ENCODE peak calls at places on chromosomes 13 and 19, in ten cellular contexts. L, P, N, S, O, A, M, C, E and K are unnamed samples.

GRCh38 chr13:110797230-110797877 is 83.9 kb downstream of the ING1 start:
- DNase-seq in L (peak; percentile 53), P (no peak), N (no peak), S (no peak), O (no peak), A (peak; percentile 63), M (no peak), C (peak; percentile 30), E (peak; percentile 32), K (no peak)

GRCh38 chr13:27997904-27998522 is 9.5 kb upstream of the URAD start:
- DNase-seq in L (peak; percentile 51), P (no peak), N (no peak), S (peak; percentile 81), O (no peak), A (no peak), M (peak; percentile 37), C (peak; percentile 52), E (peak; percentile 23), K (no peak)

GRCh38 chr13:105202384-105202783 is 1333.1 kb downstream of the EFNB2 start:
- DNase-seq in L (peak; percentile 4), P (no peak), N (no peak), S (peak; percentile 34), O (no peak), A (no peak), M (no peak), C (peak; percentile 65), E (peak; percentile 57), K (no peak)

GRCh38 chr13:46377554-46377953 is 9.5 kb downstream of the RUBCNL start:
- DNase-seq in L (no peak), P (no peak), N (no peak), S (no peak), O (no peak), A (no peak), M (no peak), C (no peak), E (no peak), K (no peak)

GRCh38 chr19:43534811-43535761 is 2.1 kb downstream of the ZNF575 start:
- DNase-seq in L (peak; percentile 63), P (no peak), N (peak; percentile 89), S (peak; percentile 46), O (peak; percentile 25), A (no peak), M (peak; percentile 30), C (peak; percentile 79), E (no peak), K (no peak)

GRCh38 chr13:96781141-96781540 is 213.1 kb downstream of the OXGR1 start:
- DNase-seq in L (peak; percentile 61), P (no peak), N (peak; percentile 88), S (no peak), O (no peak), A (no peak), M (no peak), C (no peak), E (no peak), K (no peak)

GRCh38 chr19:50377051-50377441 is 789 bp downstream of the NR1H2 start:
- DNase-seq in L (no peak), P (no peak), N (no peak), S (peak; percentile 56), O (peak; percentile 49), A (no peak), M (peak; percentile 58), C (no peak), E (peak; percentile 83), K (no peak)

GRCh38 chr13:35768551-35768950 is 292.1 kb upstream of the MAB21L1 start:
- DNase-seq in L (no peak), P (no peak), N (no peak), S (no peak), O (no peak), A (no peak), M (no peak), C (no peak), E (no peak), K (no peak)